ENCODE peak calls at places on chromosomes 7 and 10, in five cellular contexts. O is WERI-Rb-1, G is tibial artery, P is heart right ventricle, U is AG04450. T is an unnamed sample.

GRCh38 chr7:131057524-131058065 is 270.1 kb upstream of the MKLN1 start:
- DNase-seq in P (no peak), G (no peak), U (no peak), O (no peak), T (no peak)

GRCh38 chr7:4851459-4852422 is 10.1 kb downstream of the PAPOLB start:
- DNase-seq in O (no peak), P (no peak), U (no peak), G (no peak), T (no peak)

GRCh38 chr10:6721480-6721879 is 141.4 kb upstream of the PRKCQ start:
- DNase-seq in O (no peak), P (peak), G (no peak), U (peak), T (no peak)

GRCh38 chr10:124223711-124224085 is 130.3 kb upstream of the CHST15 start:
- DNase-seq in G (no peak), U (no peak), P (no peak), O (no peak), T (no peak)

GRCh38 chr7:15747187-15748111 is 61.0 kb upstream of the MEOX2 start:
- DNase-seq in P (peak), G (no peak), O (no peak), U (no peak), T (no peak)

GRCh38 chr10:119750391-119751230 is 24.8 kb downstream of the INPP5F start:
- DNase-seq in P (peak), U (peak), O (peak), G (peak), T (peak)

GRCh38 chr10:89301231-89301630 is 615 bp upstream of the IFIT2 start:
- DNase-seq in O (no peak), U (no peak), G (peak), P (peak), T (no peak)

GRCh38 chr7:120996333-120996982 is 7.9 kb downstream of the CPED1 start:
- DNase-seq in U (peak), P (peak), G (peak), O (peak), T (no peak)

GRCh38 chr7:155355176-155355575 is 57.5 kb downstream of the INSIG1 start:
- DNase-seq in O (no peak), G (no peak), P (no peak), U (no peak), T (no peak)

GRCh38 chr10:98659951-98660350 is 213.2 kb upstream of the HPS1 start:
- DNase-seq in P (no peak), O (no peak), U (no peak), G (no peak), T (no peak)

GRCh38 chr10:20443094-20443493 is 454.0 kb downstream of the NEBL start:
- DNase-seq in G (no peak), O (no peak), U (no peak), P (no peak), T (no peak)

GRCh38 chr10:60441515-60441914 is 51.8 kb upstream of the ANK3 start:
- DNase-seq in P (no peak), U (no peak), O (no peak), G (no peak), T (no peak)

GRCh38 chr10:97442277-97442676 is 3.5 kb downstream of the EXOSC1 start:
- DNase-seq in P (no peak), G (no peak), U (no peak), O (no peak), T (no peak)

GRCh38 chr7:124989911-124990310 is 60.3 kb upstream of the POT1 start:
- DNase-seq in P (no peak), U (no peak), G (no peak), O (no peak), T (no peak)

GRCh38 chr10:42879380-42880254 is 97.0 kb downstream of the BMS1 start:
- DNase-seq in U (no peak), P (no peak), G (no peak), O (no peak), T (no peak)

GRCh38 chr10:69146756-69147155 is 22.8 kb downstream of the VPS26A start:
- DNase-seq in U (no peak), G (no peak), P (no peak), O (no peak), T (no peak)

GRCh38 chr10:88961266-88961665 is 8.7 kb upstream of the ACTA2 start:
- DNase-seq in O (no peak), P (no peak), G (no peak), U (no peak), T (no peak)

GRCh38 chr7:77699056-77699455 is 2.8 kb downstream of the RSBN1L start:
- DNase-seq in G (no peak), O (no peak), P (no peak), U (no peak), T (peak)

GRCh38 chr10:4498763-4499251 is 327.2 kb upstream of the AKR1E2 start:
- DNase-seq in P (peak), G (no peak), O (no peak), U (peak), T (no peak)

GRCh38 chr7:106717997-106718871 is 57.3 kb upstream of the CCDC71L start:
- DNase-seq in O (no peak), G (peak), P (peak), U (peak), T (peak)

GRCh38 chr10:74683067-74683466 is 143.3 kb upstream of the KAT6B start:
- DNase-seq in G (no peak), U (no peak), P (no peak), O (no peak), T (no peak)

GRCh38 chr7:81871606-81872265 is 101.9 kb upstream of the HGF start:
- DNase-seq in G (no peak), P (no peak), U (no peak), O (no peak), T (no peak)

GRCh38 chr10:124092270-124093075 is 925 bp downstream of the CHST15 start:
- DNase-seq in O (peak), P (peak), U (no peak), G (peak), T (peak)

GRCh38 chr10:76874896-76875295 is 762.7 kb downstream of the KCNMA1 start:
- DNase-seq in P (no peak), G (peak), O (no peak), U (no peak), T (no peak)

GRCh38 chr10:17669185-17669872 is 25.4 kb downstream of the STAM start:
- DNase-seq in U (no peak), G (no peak), O (no peak), P (no peak), T (peak)

GRCh38 chr10:126331101-126331500 is 57.2 kb downstream of the ADAM12 start:
- DNase-seq in G (no peak), P (no peak), O (no peak), U (peak), T (no peak)

GRCh38 chr10:46530249-46531186 is 25.9 kb downstream of the GPRIN2 start:
- DNase-seq in P (no peak), O (no peak), U (no peak), G (no peak), T (no peak)

GRCh38 chr7:142231716-142232115 is 26.1 kb downstream of the PRSS58 start:
- DNase-seq in P (no peak), G (no peak), O (peak), U (no peak), T (no peak)

GRCh38 chr7:82674319-82674718 is 230.7 kb upstream of the CACNA2D1 start:
- DNase-seq in P (no peak), O (no peak), U (no peak), G (no peak), T (no peak)

GRCh38 chr7:102028206-102028826 is 210.9 kb downstream of the CUX1 start:
- DNase-seq in U (no peak), O (no peak), G (no peak), P (no peak), T (no peak)

GRCh38 chr7:87627634-87627994 is 584 bp upstream of the RUNDC3B start:
- DNase-seq in U (no peak), G (no peak), O (peak), P (peak), T (no peak)

GRCh38 chr7:36148422-36149065 is 4.5 kb upstream of the EEPD1 start:
- DNase-seq in U (no peak), G (no peak), P (no peak), O (no peak), T (no peak)

GRCh38 chr7:131161103-131161502 is 166.6 kb upstream of the MKLN1 start:
- DNase-seq in O (no peak), P (no peak), G (no peak), U (no peak), T (no peak)

GRCh38 chr10:50622497-50623298 is 1.1 kb downstream of the SGMS1 start:
- DNase-seq in G (peak), U (no peak), O (peak), P (peak), T (peak)

GRCh38 chr10:48213047-48213446 is 61.4 kb downstream of the FRMPD2 start:
- DNase-seq in P (no peak), U (no peak), G (no peak), O (no peak), T (no peak)

GRCh38 chr10:87544750-87545149 is 40.1 kb downstream of the MINPP1 start:
- DNase-seq in O (no peak), P (no peak), G (no peak), U (no peak), T (no peak)

GRCh38 chr10:29322918-29323317 is 34.0 kb downstream of the LYZL1 start:
- DNase-seq in O (no peak), P (peak), G (no peak), U (no peak), T (no peak)

GRCh38 chr7:137996386-137996851 is 5.5 kb downstream of the CREB3L2 start:
- DNase-seq in U (no peak), O (peak), P (peak), G (peak), T (no peak)

GRCh38 chr7:39130740-39131538 is 153.2 kb downstream of the POU6F2 start:
- DNase-seq in P (no peak), U (no peak), O (no peak), G (no peak), T (no peak)

GRCh38 chr10:43901744-43902504 is 253.2 kb upstream of the ZNF32 start:
- DNase-seq in G (no peak), P (no peak), O (no peak), U (no peak), T (no peak)

GRCh38 chr10:43902842-43903241 is 254.2 kb upstream of the ZNF32 start:
- DNase-seq in G (no peak), O (no peak), U (no peak), P (no peak), T (no peak)

GRCh38 chr10:43899224-43899959 is 250.7 kb upstream of the ZNF32 start:
- DNase-seq in U (no peak), G (no peak), O (no peak), P (no peak), T (no peak)

GRCh38 chr10:43903451-43903850 is 254.8 kb upstream of the ZNF32 start:
- DNase-seq in G (no peak), O (no peak), P (no peak), U (no peak), T (no peak)

DNA sequence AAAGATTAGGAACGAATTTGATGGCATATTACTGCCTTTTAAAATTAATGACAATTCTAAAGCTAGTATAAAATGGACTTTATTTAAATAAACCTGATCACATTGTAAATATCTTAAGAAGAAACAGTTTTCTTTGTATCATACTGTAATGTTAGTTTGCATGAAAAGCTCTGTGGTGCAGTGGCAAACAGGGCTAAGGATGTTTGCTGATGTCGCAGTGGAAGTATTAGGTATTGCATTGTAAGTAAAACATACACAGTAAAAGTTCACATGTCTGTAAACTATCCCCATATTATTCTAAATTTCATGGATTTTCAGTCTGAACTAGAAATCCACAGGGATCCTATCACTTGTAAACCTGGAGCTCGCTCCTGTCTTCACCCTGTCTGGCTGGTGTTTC is 252.6 kb upstream of the ZNF32 start:
- DNase-seq in O (no peak), G (no peak), P (no peak), U (no peak), T (no peak)
- TF ChIP-seq CTCF in O (no peak), G (peak), P (no peak), U (peak), T (no peak)

GRCh38 chr7:96949766-96950165 is 55.6 kb upstream of the DLX6 start:
- DNase-seq in P (no peak), O (no peak), U (no peak), G (no peak), T (no peak)
- TF ChIP-seq CTCF in P (no peak), O (no peak), U (no peak), G (peak), T (no peak)

DNA sequence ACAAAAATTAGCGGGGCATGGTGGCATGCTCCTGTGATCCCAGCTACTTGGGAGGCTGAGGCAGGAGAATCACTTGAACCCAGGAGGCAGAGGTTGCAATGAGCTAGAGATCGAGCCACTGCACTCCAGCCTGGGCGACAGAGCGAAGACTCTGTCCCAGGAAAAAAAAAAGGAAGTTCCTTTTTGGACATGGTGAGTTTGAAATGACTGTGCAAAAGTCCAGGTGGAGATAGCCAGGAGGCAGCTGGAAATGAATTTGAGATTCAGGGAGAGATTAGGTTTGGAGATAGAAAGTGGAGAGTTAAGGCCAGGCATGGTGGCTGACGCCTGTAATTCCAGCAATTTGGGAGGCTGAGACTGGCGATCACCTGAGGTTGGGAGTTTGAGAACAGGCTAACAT is 139.1 kb downstream of the MARCHF5 start:
- DNase-seq in G (no peak), P (no peak), U (no peak), O (no peak), T (no peak)
- TF ChIP-seq CTCF in G (no peak), P (no peak), U (no peak), O (no peak), T (no peak)

GRCh38 chr10:114876169-114876568 is 54.6 kb downstream of the FHIP2A start:
- DNase-seq in G (no peak), U (no peak), P (peak), O (no peak), T (no peak)

GRCh38 chr10:114879093-114879492 is 57.5 kb downstream of the FHIP2A start:
- DNase-seq in P (no peak), U (no peak), O (no peak), G (no peak), T (no peak)

GRCh38 chr10:114876602-114877300 is 55.2 kb downstream of the FHIP2A start:
- DNase-seq in O (peak), P (peak), G (peak), U (no peak), T (peak)

GRCh38 chr10:114874827-114875541 is 53.4 kb downstream of the FHIP2A start:
- DNase-seq in G (no peak), P (no peak), O (peak), U (no peak), T (peak)

DNA sequence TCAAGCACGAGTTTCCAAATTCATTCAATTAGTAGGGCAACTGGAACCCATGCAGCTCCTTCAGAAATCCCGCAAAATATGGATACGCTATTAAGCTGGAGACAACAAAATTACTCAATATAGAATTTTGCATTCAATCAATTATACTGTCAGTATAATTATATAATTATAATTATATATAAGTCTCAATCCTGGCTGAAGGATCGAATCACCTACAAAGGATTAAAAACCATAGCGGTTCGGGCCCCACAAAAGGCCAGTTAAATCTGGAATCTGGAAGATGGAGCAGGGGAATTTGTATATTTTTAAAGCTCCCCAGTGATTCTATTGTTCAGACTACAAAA is 55.7 kb downstream of the FHIP2A start:
- DNase-seq in O (no peak), U (no peak), P (no peak), G (no peak), T (no peak)
- TF ChIP-seq CTCF in O (no peak), U (no peak), P (no peak), G (no peak), T (no peak)

GRCh38 chr7:117034851-117035462 is 81.7 kb downstream of the ST7 start:
- DNase-seq in O (no peak), G (no peak), U (no peak), P (no peak), T (no peak)
- TF ChIP-seq CTCF in O (no peak), G (no peak), U (no peak), P (no peak), T (no peak)

T was measured in GM20000.